ENCODE peak calls at places on chromosomes 7 and 10, in four cellular contexts. L, V, A and P are unnamed samples.

GRCh38 chr7:12861070-12861469 is 173.6 kb downstream of the ARL4A start:
- DNase-seq in L (no peak), V (no peak), A (no peak), P (no peak)

GRCh38 chr7:20199015-20199737 is 18.0 kb downstream of the MACC1 start:
- DNase-seq in L (no peak), V (peak; percentile 54), A (no peak), P (no peak)

GRCh38 chr10:52477305-52477704 is 163.2 kb downstream of the DKK1 start:
- DNase-seq in L (no peak), V (no peak), A (no peak), P (no peak)

GRCh38 chr10:110764793-110765512 is 106.8 kb upstream of the PDCD4 start:
- DNase-seq in L (no peak), V (no peak), A (no peak), P (no peak)

GRCh38 chr7:55517936-55518689 is 54.2 kb downstream of the VOPP1 start:
- DNase-seq in L (no peak), V (no peak), A (no peak), P (no peak)

GRCh38 chr10:33240931-33241330 is 93.5 kb downstream of the NRP1 start:
- DNase-seq in L (no peak), V (no peak), A (no peak), P (peak; percentile 38)

GRCh38 chr10:102714621-102715455 is at the start of gene SFXN2:
- DNase-seq in L (no peak), V (peak; percentile 41), A (no peak), P (no peak)

GRCh38 chr10:4650572-4650971 is 175.4 kb upstream of the AKR1E2 start:
- DNase-seq in L (no peak), V (peak; percentile 45), A (no peak), P (peak; percentile 55)

GRCh38 chr7:69652947-69653701 is 54.8 kb downstream of the AUTS2 start:
- DNase-seq in L (no peak), V (no peak), A (no peak), P (no peak)

GRCh38 chr7:153370092-153370491 is 610.5 kb downstream of the ACTR3B start:
- DNase-seq in L (no peak), V (no peak), A (no peak), P (no peak)

GRCh38 chr7:84677386-84677785 is 482.8 kb upstream of the SEMA3A start:
- DNase-seq in L (no peak), V (peak; percentile 68), A (no peak), P (no peak)

GRCh38 chr7:1291040-1291689 is 58.5 kb downstream of the UNCX start:
- DNase-seq in L (no peak), V (no peak), A (no peak), P (no peak)

GRCh38 chr10:73044378-73045285 is 52.0 kb downstream of the P4HA1 start:
- DNase-seq in L (no peak), V (no peak), A (no peak), P (no peak)

GRCh38 chr10:43377393-43377883 is 6.0 kb downstream of the FXYD4 start:
- DNase-seq in L (no peak), V (no peak), A (no peak), P (no peak)

GRCh38 chr7:30927559-30927958 is 15.9 kb downstream of the AQP1 start:
- DNase-seq in L (no peak), V (no peak), A (no peak), P (no peak)

GRCh38 chr7:7821517-7821916 is 103.1 kb upstream of the RPA3 start:
- DNase-seq in L (no peak), V (no peak), A (no peak), P (no peak)

GRCh38 chr10:14750900-14751575 is 23.7 kb downstream of the FAM107B start:
- DNase-seq in L (peak; percentile 35), V (no peak), A (no peak), P (no peak)

GRCh38 chr10:60663850-60664249 is 114.4 kb upstream of the CDK1 start:
- DNase-seq in L (no peak), V (no peak), A (no peak), P (no peak)

GRCh38 chr7:23357190-23358093 is 58.3 kb downstream of the MALSU1 start:
- DNase-seq in L (no peak), V (no peak), A (no peak), P (no peak)

GRCh38 chr7:127983804-127984332 is 47.4 kb downstream of the LRRC4 start:
- DNase-seq in L (no peak), V (no peak), A (no peak), P (no peak)

GRCh38 chr10:108812296-108812695 is 1111.0 kb downstream of the XPNPEP1 start:
- DNase-seq in L (no peak), V (no peak), A (no peak), P (no peak)

GRCh38 chr10:112271982-112272381 is 11.2 kb upstream of the TECTB start:
- DNase-seq in L (no peak), V (no peak), A (no peak), P (no peak)

GRCh38 chr10:13102002-13102794 is 2.2 kb downstream of the OPTN start:
- DNase-seq in L (no peak), V (peak; percentile 40), A (no peak), P (no peak)

GRCh38 chr10:53909791-53910190 is 891.2 kb downstream of the PCDH15 start:
- DNase-seq in L (no peak), V (no peak), A (no peak), P (no peak)

GRCh38 chr10:114394531-114394930 is 9.8 kb downstream of the AFAP1L2 start:
- DNase-seq in L (no peak), V (no peak), A (no peak), P (no peak)

GRCh38 chr7:1121886-1122831 is 34.2 kb downstream of the GPER1 start:
- DNase-seq in L (no peak), V (no peak), A (no peak), P (peak; percentile 37)

GRCh38 chr7:517848-518629 is 1.6 kb downstream of the PDGFA start:
- DNase-seq in L (peak; percentile 73), V (peak; percentile 82), A (peak; percentile 35), P (peak; percentile 43)

GRCh38 chr7:100472121-100472851 is 6.7 kb downstream of the TSC22D4 start:
- DNase-seq in L (no peak), V (no peak), A (no peak), P (no peak)

GRCh38 chr10:92760609-92761008 is 70.9 kb downstream of the HHEX start:
- DNase-seq in L (no peak), V (no peak), A (no peak), P (peak; percentile 90)

GRCh38 chr10:16856567-16856966 is 39.3 kb upstream of the RSU1 start:
- DNase-seq in L (no peak), V (no peak), A (no peak), P (no peak)

GRCh38 chr7:120583835-120584586 is 273.9 kb downstream of the TSPAN12 start:
- DNase-seq in L (no peak), V (no peak), A (no peak), P (peak; percentile 85)

GRCh38 chr7:111168182-111168581 is 77.3 kb downstream of the LRRN3 start:
- DNase-seq in L (no peak), V (no peak), A (no peak), P (peak; percentile 4)

GRCh38 chr7:158351051-158351450 is 236.6 kb downstream of the PTPRN2 start:
- DNase-seq in L (no peak), V (no peak), A (no peak), P (peak; percentile 36)

GRCh38 chr10:42488416-42488815 is 150.0 kb downstream of the ZNF33B start:
- DNase-seq in L (no peak), V (no peak), A (no peak), P (peak; percentile 85)

GRCh38 chr10:29630205-29631048 is 4.3 kb downstream of the SVIL start:
- DNase-seq in L (no peak), V (no peak), A (no peak), P (peak; percentile 2)

GRCh38 chr7:157205438-157205837 is 66.7 kb downstream of the UBE3C start:
- DNase-seq in L (no peak), V (no peak), A (no peak), P (no peak)

GRCh38 chr10:92656266-92656961 is 33.3 kb upstream of the HHEX start:
- DNase-seq in L (no peak), V (no peak), A (no peak), P (no peak)

GRCh38 chr10:12408472-12408871 is 59.1 kb downstream of the CAMK1D start:
- DNase-seq in L (no peak), V (no peak), A (no peak), P (no peak)

GRCh38 chr7:158778476-158778875 is 50.8 kb downstream of the ESYT2 start:
- DNase-seq in L (no peak), V (no peak), A (no peak), P (no peak)

GRCh38 chr10:5284311-5285057 is 80.3 kb upstream of the UCN3 start:
- DNase-seq in L (no peak), V (no peak), A (no peak), P (peak; percentile 47)

GRCh38 chr7:107890962-107891618 is at the start of gene DLD:
- DNase-seq in L (peak; percentile 95), V (peak; percentile 93), A (peak; percentile 87), P (peak; percentile 91)

GRCh38 chr7:107891619-107892366 is 810 bp downstream of the DLD start:
- DNase-seq in L (no peak), V (no peak), A (no peak), P (no peak)

GRCh38 chr7:107884419-107884818 is 6.6 kb upstream of the DLD start:
- DNase-seq in L (no peak), V (no peak), A (no peak), P (no peak)

GRCh38 chr7:107890493-107890961 is 456 bp upstream of the DLD start:
- DNase-seq in L (no peak), V (no peak), A (no peak), P (no peak)

DNA sequence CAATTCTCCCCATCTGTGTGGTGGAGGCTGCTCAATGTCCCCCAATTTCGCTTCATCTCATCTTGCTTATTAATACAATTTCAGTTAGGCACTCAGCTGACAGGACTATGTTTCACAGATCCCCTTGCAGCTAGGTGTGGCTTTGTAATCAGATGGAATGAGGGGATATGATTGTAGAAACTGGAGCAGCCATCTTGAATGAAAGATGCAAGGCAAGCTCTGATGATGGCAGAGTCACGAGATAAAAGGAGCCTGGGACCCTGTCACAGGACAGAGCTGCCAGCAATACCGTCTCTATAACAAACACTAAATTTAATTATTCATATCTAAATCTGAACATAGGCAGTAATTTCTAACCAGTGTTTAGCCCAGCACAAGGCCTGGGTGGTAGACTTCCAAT is 991 bp upstream of the DLD start:
- DNase-seq in L (no peak), V (no peak), A (no peak), P (no peak)
- H3K4me3 ChIP-seq in L (no peak overlapping the region), V (peak overlapping the region; percentile 72), A (no peak overlapping the region), P (no peak overlapping the region)

DNA sequence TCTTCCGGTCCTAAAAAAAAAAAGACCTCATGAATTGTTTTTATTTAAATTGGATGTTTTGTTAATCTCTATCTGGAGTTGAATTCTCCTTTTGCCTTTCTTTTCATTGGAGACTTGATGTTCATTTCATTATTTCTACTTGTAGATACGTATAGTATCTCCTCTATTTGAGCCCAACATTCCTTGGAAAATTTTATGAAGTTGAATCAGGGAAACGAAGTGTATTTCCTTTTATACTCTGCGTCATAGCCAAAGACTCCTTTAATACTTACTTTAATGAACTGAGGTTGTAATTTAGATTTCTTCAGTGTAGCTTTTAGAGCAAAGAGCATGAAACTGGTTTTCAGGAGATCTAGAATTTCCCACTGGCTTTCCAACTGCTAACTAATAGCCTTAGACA is 132.4 kb downstream of the KIAA1217 start:
- DNase-seq in L (no peak), V (no peak), A (no peak), P (no peak)
- H3K4me1 ChIP-seq in L (peaks cover 41% of the 10 kb centered on the region), V (peaks cover 3% of the 10 kb centered on the region), A (no peaks in the 10 kb centered on the region), P (no peaks in the 10 kb centered on the region)

GRCh38 chr10:80464557-80465466 is 10.7 kb downstream of the TSPAN14 start:
- DNase-seq in L (peak; percentile 59), V (no peak), A (peak; percentile 84), P (peak; percentile 55)
- H3K27ac ChIP-seq in L (peak overlapping the region; percentile 73), V (peak overlapping the region; percentile 24), A (peak overlapping the region; percentile 99), P (peak overlapping the region; percentile 45)

GRCh38 chr10:133261726-133262325 is 14.8 kb downstream of the ADAM8 start:
- DNase-seq in L (peak; percentile 88), V (peak; percentile 87), A (no peak), P (no peak)
- H3K4me3 ChIP-seq in L (peak overlapping the region; percentile 76), V (peak overlapping the region; percentile 84), A (peak overlapping the region; percentile 68), P (peak overlapping the region; percentile 91)